ENCODE peak calls at places on chromosomes 11 and 22, in five cellular contexts. Z, G, D, C and M are unnamed samples.

GRCh38 chr11:61717286-61718033 is 35.0 kb upstream of the MYRF start:
- DNase-seq in Z (no peak), D (no peak), G (no peak), C (no peak), M (no peak)

GRCh38 chr11:116427337-116427902 is 345.4 kb downstream of the BUD13 start:
- DNase-seq in D (no peak), Z (no peak), G (no peak), C (no peak), M (no peak)

GRCh38 chr11:128929468-128929867 is 13.2 kb downstream of the TP53AIP1 start:
- DNase-seq in C (no peak), Z (no peak), G (no peak), D (no peak), M (no peak)

GRCh38 chr11:66981976-66982578 is 7.0 kb downstream of the C11orf86 start:
- DNase-seq in G (peak), Z (peak), C (peak), D (peak), M (no peak)

GRCh38 chr11:110286298-110287040 is 9.9 kb downstream of the RDX start:
- DNase-seq in G (no peak), Z (no peak), C (no peak), D (no peak), M (no peak)

GRCh38 chr11:62680825-62681240 is 2.0 kb upstream of the UBXN1 start:
- DNase-seq in G (peak), Z (peak), C (peak), D (peak), M (no peak)

GRCh38 chr11:13440100-13440855 is 22.7 kb downstream of the BTBD10 start:
- DNase-seq in C (peak), Z (peak), D (peak), G (no peak), M (peak)

GRCh38 chr22:31969789-31970489 is 25.6 kb downstream of the YWHAH start:
- DNase-seq in G (peak), Z (peak), D (peak), C (peak), M (no peak)

GRCh38 chr11:122785156-122785605 is 53.1 kb upstream of the CRTAM start:
- DNase-seq in C (no peak), D (peak), G (no peak), Z (no peak), M (no peak)

GRCh38 chr22:46537946-46538815 is 761 bp upstream of the CELSR1 start:
- DNase-seq in G (peak), Z (peak), D (peak), C (peak), M (no peak)

GRCh38 chr11:36186340-36186739 is 102.9 kb downstream of the COMMD9 start:
- DNase-seq in C (peak), D (peak), G (no peak), Z (peak), M (peak)

GRCh38 chr11:69906453-69906907 is 87.3 kb upstream of the FGF3 start:
- DNase-seq in G (no peak), D (no peak), Z (no peak), C (no peak), M (no peak)

GRCh38 chr11:2886191-2886894 is 768 bp upstream of the CDKN1C start:
- DNase-seq in D (peak), Z (peak), G (peak), C (no peak), M (no peak)

GRCh38 chr22:47023871-47024270 is 261.4 kb downstream of the TBC1D22A start:
- DNase-seq in D (no peak), Z (no peak), C (no peak), G (no peak), M (no peak)

GRCh38 chr11:9030601-9031000 is 26.8 kb upstream of the NRIP3 start:
- DNase-seq in Z (no peak), G (no peak), C (no peak), D (no peak), M (no peak)

GRCh38 chr11:44911031-44911814 is 39.5 kb downstream of the TP53I11 start:
- DNase-seq in Z (peak), C (peak), G (peak), D (peak), M (peak)

GRCh38 chr11:117221775-117222517 is 9.9 kb downstream of the PCSK7 start:
- DNase-seq in Z (peak), D (peak), G (peak), C (peak), M (no peak)

GRCh38 chr11:68550485-68550817 is 89.9 kb downstream of the PPP6R3 start:
- DNase-seq in G (no peak), Z (peak), C (peak), D (peak), M (no peak)

GRCh38 chr22:27164781-27165503 is 507.6 kb downstream of the MIAT start:
- DNase-seq in D (no peak), Z (no peak), C (no peak), G (no peak), M (no peak)

GRCh38 chr11:57900315-57900714 is 123.4 kb upstream of the OR9Q1 start:
- DNase-seq in C (no peak), Z (no peak), D (no peak), G (no peak), M (no peak)

GRCh38 chr22:32991353-32992115 is 66.6 kb downstream of the SYN3 start:
- DNase-seq in C (peak), G (peak), D (peak), Z (peak), M (no peak)

GRCh38 chr11:15835705-15836411 is 520.5 kb downstream of the SOX6 start:
- DNase-seq in D (no peak), G (no peak), C (no peak), Z (no peak), M (no peak)

GRCh38 chr11:94815705-94816344 is 47.7 kb downstream of the AMOTL1 start:
- DNase-seq in G (no peak), C (peak), D (peak), Z (no peak), M (no peak)

GRCh38 chr11:109120341-109120740 is 301.6 kb upstream of the C11orf87 start:
- DNase-seq in C (no peak), Z (no peak), D (no peak), G (no peak), M (no peak)
- TF ChIP-seq CTCF in C (no peak), Z (no peak), D (no peak), G (no peak), M (no peak)

GRCh38 chr22:49992921-49993648 is 19.5 kb downstream of the IL17REL start:
- DNase-seq in G (peak), D (peak), Z (peak), C (peak), M (no peak)
- TF ChIP-seq CTCF in G (peak), D (peak), Z (peak), C (peak), M (peak)

GRCh38 chr11:77166021-77166420 is 38.0 kb downstream of the MYO7A start:
- DNase-seq in D (no peak), G (peak), C (no peak), Z (no peak), M (no peak)
- TF ChIP-seq CTCF in D (no peak), G (no peak), C (no peak), Z (no peak), M (no peak)

GRCh38 chr11:134276396-134277175 is 407 bp downstream of the GLB1L3 start:
- DNase-seq in D (no peak), C (no peak), G (no peak), Z (no peak), M (no peak)

GRCh38 chr11:134278356-134278755 is 2.2 kb downstream of the GLB1L3 start:
- DNase-seq in C (no peak), G (no peak), D (no peak), Z (no peak), M (no peak)

GRCh38 chr11:134275534-134276395 is at the start of gene GLB1L3:
- DNase-seq in G (no peak), Z (no peak), D (no peak), C (peak), M (no peak)

GRCh38 chr11:134275188-134275533 is 1.0 kb upstream of the GLB1L3 start:
- DNase-seq in Z (no peak), G (no peak), D (no peak), C (no peak), M (no peak)

DNA sequence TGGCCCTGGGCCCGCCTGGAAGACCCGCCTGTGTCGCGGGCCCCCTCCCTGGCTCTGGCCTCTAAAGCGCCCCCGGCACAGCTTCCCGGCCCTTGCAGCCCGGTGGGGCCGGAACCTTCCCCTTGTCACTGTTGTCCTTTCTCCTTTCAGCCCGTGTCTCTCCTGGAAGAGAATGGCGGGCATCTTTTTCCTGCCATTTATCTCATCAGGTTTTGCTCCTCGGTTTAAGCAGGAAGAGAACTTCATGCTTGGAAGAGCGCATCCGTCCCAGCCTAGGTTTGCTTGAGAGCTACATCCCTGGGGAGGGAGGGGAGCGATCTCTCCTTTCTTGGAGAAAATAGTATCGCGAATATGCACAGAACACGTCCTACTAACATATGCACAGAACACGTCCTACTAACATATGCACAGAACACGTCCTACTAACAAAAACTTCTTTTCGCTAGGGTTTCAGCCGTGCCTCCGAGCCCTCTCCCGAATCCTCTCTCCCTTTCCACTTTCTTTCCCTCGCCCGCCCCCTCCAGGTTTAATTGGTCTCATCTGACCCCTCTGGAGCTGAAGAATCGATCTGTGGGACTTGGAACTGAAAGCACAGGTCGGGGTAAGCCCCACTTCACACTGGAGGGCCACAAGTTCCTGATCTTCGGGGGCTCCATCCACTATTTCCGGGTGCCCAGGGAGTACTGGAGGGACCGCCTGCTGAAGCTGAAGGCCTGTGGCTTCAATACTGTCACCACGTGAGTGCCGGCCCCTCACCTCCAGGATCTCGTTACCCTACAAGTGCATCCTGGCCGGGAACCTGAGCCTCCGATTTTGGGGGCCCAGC is 1.2 kb downstream of the GLB1L3 start:
- DNase-seq in G (no peak), D (no peak), Z (no peak), C (no peak), M (no peak)
- TF ChIP-seq CTCF in G (no peak), D (no peak), Z (no peak), C (no peak), M (no peak)

GRCh38 chr22:37985751-37986281 is 1.5 kb upstream of the SOX10 start:
- DNase-seq in C (no peak), Z (no peak), D (no peak), G (no peak), M (no peak)

GRCh38 chr22:37986371-37986770 is 2.0 kb upstream of the SOX10 start:
- DNase-seq in Z (no peak), D (no peak), G (no peak), C (no peak), M (no peak)

GRCh38 chr22:37983860-37984791 is at the start of gene SOX10:
- DNase-seq in C (no peak), Z (no peak), G (no peak), D (no peak), M (no peak)

GRCh38 chr22:37982938-37983859 is 1.2 kb downstream of the SOX10 start:
- DNase-seq in G (no peak), D (no peak), C (no peak), Z (no peak), M (no peak)

GRCh38 chr22:37985050-37985585 is 763 bp upstream of the SOX10 start:
- DNase-seq in C (no peak), D (no peak), G (no peak), Z (no peak), M (no peak)
- TF ChIP-seq CTCF in C (no peak), D (no peak), G (no peak), Z (no peak), M (no peak)

DNA sequence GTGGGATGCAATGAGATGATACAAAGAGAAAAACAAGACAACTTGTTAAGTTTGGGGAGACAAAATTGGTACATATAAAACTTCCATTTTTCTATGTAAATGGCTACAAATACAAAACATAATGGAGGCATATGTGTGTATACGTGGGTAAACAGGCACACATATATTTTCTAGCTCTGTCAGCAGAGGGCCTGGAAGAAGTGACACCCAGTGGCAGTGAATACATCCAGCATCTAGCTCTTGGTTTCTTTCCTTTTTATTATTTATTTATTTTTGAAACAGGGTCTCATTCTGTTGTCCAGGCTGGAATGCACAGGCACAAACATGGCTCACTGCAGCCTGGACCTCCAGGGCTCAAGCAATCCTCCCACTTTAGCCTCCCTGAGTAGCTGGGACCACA is 5.0 kb upstream of the RASL10A start:
- DNase-seq in D (no peak), Z (no peak), C (no peak), G (no peak), M (no peak)
- TF ChIP-seq CTCF in D (no peak), Z (peak), C (peak), G (peak), M (no peak)

DNA sequence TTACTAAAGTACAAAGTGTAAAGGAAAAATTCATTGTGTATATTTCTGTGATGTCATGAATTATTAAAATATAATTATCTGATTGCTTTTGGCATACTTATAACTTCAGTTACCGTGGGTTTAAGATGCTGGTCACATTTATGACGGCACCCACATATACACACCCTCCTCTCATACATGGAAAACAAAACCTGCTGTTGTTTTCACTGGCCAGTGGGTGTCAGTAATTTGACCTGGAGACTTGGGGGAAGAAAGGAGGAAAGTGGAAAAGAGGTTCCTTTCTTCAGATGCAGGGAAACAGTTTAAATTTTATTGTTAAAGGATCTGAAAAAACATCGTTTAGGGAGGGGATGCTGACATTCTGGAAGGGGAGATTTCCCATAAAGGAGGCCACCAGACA is 742 bp upstream of the BBOX1 start:
- DNase-seq in G (no peak), Z (no peak), C (no peak), D (no peak), M (no peak)
- TF ChIP-seq CTCF in G (no peak), Z (no peak), C (no peak), D (no peak), M (no peak)